ENCODE peak calls at places on chromosomes 4 and X, in four cellular contexts. One of them, this sample, is unnamed. For H3K9me3, the result is how much of the 10 kb centered on the place peaks cover.

GRCh38 chr4:31461425-31461824 is 741.3 kb downstream of the PCDH7 start:
- DNase-seq in uterus: no peak
- DNase-seq in left ventricle myocardium inferior: no peak
- DNase-seq in vagina: no peak
- DNase-seq in this sample: no peak

GRCh38 chrX:44400588-44400987 is 57.1 kb upstream of the EFHC2 start:
- DNase-seq in vagina: no peak
- DNase-seq in left ventricle myocardium inferior: no peak
- DNase-seq in uterus: no peak
- DNase-seq in this sample: no peak

GRCh38 chr4:138734746-138735145 is 280.8 kb upstream of the NOCT start:
- DNase-seq in uterus: no peak
- DNase-seq in vagina: no peak
- DNase-seq in left ventricle myocardium inferior: no peak
- DNase-seq in this sample: no peak

GRCh38 chrX:51395807-51396728 is 63.4 kb downstream of the NUDT10 start:
- DNase-seq in vagina: no peak
- DNase-seq in uterus: peak
- DNase-seq in left ventricle myocardium inferior: no peak
- DNase-seq in this sample: peak

GRCh38 chr4:81214518-81215218 is 354 bp downstream of the PRKG2 start:
- DNase-seq in vagina: no peak
- DNase-seq in left ventricle myocardium inferior: no peak
- DNase-seq in uterus: no peak
- DNase-seq in this sample: peak

GRCh38 chrX:53088136-53088974 is 5.6 kb upstream of the KANTR start:
- DNase-seq in vagina: no peak
- DNase-seq in left ventricle myocardium inferior: peak
- DNase-seq in uterus: peak
- DNase-seq in this sample: peak

GRCh38 chr4:85780664-85781063 is 305.7 kb downstream of the ARHGAP24 start:
- DNase-seq in vagina: no peak
- DNase-seq in left ventricle myocardium inferior: no peak
- DNase-seq in uterus: no peak
- DNase-seq in this sample: no peak

GRCh38 chrX:6384391-6384790 is 150.5 kb downstream of the VCX3A start:
- DNase-seq in uterus: no peak
- DNase-seq in vagina: no peak
- DNase-seq in left ventricle myocardium inferior: no peak
- DNase-seq in this sample: no peak

DNA sequence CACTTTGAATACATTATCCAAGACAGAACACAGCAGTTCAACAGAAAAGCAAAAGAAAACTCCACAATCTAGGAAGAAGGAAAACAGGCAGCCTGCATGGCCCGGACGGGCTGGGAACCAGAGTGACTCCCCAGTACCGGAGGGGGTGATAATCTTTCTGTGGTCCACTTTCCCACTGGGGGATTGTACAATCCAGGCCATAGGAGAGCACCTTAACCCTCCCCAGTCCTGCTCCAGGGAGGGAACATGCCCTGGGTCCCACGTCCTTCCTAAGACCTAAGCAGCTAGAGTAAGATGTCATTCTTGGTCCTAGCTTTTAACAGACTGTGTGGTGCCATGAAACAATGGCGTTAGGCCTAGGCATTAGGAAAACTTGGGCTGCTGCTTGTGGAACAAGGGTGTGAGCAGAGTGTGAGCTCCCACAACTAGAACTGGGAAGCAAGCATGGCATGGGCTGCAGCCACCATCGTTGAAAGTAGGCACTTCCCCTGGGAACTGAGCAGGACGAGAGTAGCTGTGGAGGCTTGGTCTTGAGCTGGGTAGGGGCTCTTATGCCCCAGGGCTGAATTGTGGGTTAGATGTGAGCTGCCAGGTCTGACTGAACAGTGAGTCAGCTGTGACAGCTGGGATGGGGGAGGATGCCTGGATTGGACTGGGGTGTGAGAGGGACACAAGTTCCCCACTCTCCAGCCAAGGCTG is 42.4 kb downstream of the NAT8L start:
- DNase-seq in left ventricle myocardium inferior: no peak
- DNase-seq in vagina: peak
- DNase-seq in uterus: no peak
- DNase-seq in this sample: peak
- H3K9me3 ChIP-seq in left ventricle myocardium inferior: under half
- H3K9me3 ChIP-seq in vagina: under half
- H3K9me3 ChIP-seq in uterus: under half
- H3K9me3 ChIP-seq in this sample: under half

DNA sequence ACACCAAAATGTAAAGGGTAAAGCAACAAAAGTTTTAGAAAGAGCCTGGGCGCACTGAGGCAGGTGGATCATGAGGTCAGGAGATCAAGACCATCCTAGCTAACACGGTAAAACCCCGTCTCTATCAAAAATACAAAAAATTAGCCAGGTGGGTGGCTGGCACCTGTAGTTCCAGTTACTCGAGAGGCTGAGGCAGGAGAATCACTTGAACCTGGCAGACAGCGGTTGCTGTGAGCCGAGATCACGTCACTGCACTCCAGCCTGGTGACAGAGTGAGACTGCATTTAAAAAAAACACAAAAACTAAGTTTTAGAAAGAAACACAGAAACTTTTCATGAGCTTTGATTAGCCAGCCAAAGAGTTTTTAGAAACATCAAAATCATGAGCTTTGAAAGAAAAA is 76.5 kb downstream of the APBB2 start:
- DNase-seq in left ventricle myocardium inferior: no peak
- DNase-seq in uterus: no peak
- DNase-seq in vagina: no peak
- DNase-seq in this sample: no peak
- H3K9me3 ChIP-seq in left ventricle myocardium inferior: under half
- H3K9me3 ChIP-seq in uterus: under half
- H3K9me3 ChIP-seq in vagina: under half
- H3K9me3 ChIP-seq in this sample: under half

GRCh38 chr4:182314537-182314936 is 71.3 kb downstream of the TENM3 start:
- DNase-seq in uterus: no peak
- DNase-seq in vagina: no peak
- DNase-seq in left ventricle myocardium inferior: no peak
- DNase-seq in this sample: no peak

GRCh38 chr4:182306792-182307507 is 63.7 kb downstream of the TENM3 start:
- DNase-seq in uterus: no peak
- DNase-seq in left ventricle myocardium inferior: no peak
- DNase-seq in vagina: no peak
- DNase-seq in this sample: no peak

GRCh38 chr4:182307746-182308145 is 64.5 kb downstream of the TENM3 start:
- DNase-seq in vagina: no peak
- DNase-seq in uterus: no peak
- DNase-seq in left ventricle myocardium inferior: no peak
- DNase-seq in this sample: no peak

GRCh38 chr4:182310316-182310715 is 67.1 kb downstream of the TENM3 start:
- DNase-seq in uterus: no peak
- DNase-seq in left ventricle myocardium inferior: no peak
- DNase-seq in vagina: no peak
- DNase-seq in this sample: no peak

DNA sequence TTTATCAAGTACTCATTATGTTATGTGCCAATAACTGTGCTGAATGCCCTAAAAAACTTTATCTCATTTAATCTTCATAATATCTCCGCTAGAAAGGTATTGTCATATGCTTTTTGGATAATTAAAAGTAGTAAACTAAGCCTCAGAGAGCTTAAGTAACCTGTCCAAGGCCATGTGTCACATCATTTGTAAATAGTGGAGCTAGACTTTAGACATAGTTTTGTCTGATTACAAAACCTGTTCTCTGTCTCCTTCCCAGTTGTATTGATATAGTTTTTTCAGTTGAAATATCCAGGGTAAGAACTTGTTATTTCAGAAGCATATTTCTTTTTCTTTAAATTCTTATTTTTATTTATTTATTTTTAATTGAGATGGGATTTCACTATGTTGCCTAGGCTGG is 66.7 kb downstream of the TENM3 start:
- DNase-seq in uterus: no peak
- DNase-seq in left ventricle myocardium inferior: no peak
- DNase-seq in vagina: no peak
- DNase-seq in this sample: no peak
- H3K9me3 ChIP-seq in uterus: under half
- H3K9me3 ChIP-seq in left ventricle myocardium inferior: under half
- H3K9me3 ChIP-seq in vagina: under half
- H3K9me3 ChIP-seq in this sample: under half

GRCh38 chr4:52783069-52783468 is 31.8 kb upstream of the ERVMER34-1 start:
- DNase-seq in vagina: no peak
- DNase-seq in uterus: no peak
- DNase-seq in left ventricle myocardium inferior: no peak
- DNase-seq in this sample: no peak
- H3K9me3 ChIP-seq in vagina: under half
- H3K9me3 ChIP-seq in uterus: under half
- H3K9me3 ChIP-seq in left ventricle myocardium inferior: under half
- H3K9me3 ChIP-seq in this sample: under half

DNA sequence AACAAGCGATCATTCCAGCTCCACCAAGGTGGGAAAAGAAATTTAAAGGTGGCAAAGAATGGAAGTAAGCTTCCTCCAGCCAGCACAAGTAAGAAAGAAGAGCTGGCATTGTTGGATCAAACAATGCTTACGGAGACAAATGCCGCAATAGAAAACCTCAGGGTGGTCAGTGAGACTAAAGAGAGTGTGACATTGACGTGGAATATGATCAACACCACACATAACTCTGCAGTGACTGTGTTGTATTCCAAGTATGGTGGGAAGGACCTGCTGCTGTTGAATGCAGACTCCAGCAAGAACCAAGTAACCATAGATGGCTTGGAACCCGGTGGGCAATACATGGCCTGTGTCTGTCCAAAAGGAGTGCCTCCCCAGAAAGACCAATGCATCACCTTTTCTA is 22.2 kb downstream of the LRIT3 start:
- DNase-seq in left ventricle myocardium inferior: no peak
- DNase-seq in uterus: no peak
- DNase-seq in vagina: no peak
- DNase-seq in this sample: no peak
- H3K9me3 ChIP-seq in left ventricle myocardium inferior: under half
- H3K9me3 ChIP-seq in uterus: under half
- H3K9me3 ChIP-seq in vagina: under half
- H3K9me3 ChIP-seq in this sample: under half

DNA sequence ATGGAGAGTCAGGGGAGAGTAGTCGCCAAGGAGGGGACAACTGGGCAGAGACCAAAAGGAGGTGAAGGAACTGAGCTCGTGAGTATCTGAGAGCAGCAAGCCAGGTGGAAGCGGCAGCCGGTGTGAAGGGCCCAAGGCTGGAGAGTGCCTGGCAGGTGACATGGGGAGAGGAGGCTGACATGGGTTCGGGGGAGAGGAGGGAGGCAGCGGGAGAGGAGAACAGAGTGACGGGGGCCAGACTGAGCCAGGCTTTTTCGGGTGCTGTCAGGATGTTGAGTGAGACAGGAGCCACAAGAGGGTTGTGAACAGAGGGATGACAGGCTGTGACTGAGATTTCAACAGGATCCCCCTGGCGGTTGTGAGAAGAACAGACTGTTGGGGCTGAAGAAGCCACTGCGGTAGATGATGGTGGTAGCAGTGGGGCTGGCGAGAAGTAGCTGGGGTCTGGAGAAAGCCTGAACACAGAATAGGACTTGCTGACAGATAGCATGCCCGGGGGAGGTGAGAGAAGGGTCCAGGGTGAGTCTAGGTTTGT is 5.7 kb downstream of the ELK1 start:
- DNase-seq in uterus: no peak
- DNase-seq in left ventricle myocardium inferior: no peak
- DNase-seq in vagina: no peak
- DNase-seq in this sample: peak
- H3K9me3 ChIP-seq in uterus: under half
- H3K9me3 ChIP-seq in left ventricle myocardium inferior: under half
- H3K9me3 ChIP-seq in vagina: under half
- H3K9me3 ChIP-seq in this sample: under half

DNA sequence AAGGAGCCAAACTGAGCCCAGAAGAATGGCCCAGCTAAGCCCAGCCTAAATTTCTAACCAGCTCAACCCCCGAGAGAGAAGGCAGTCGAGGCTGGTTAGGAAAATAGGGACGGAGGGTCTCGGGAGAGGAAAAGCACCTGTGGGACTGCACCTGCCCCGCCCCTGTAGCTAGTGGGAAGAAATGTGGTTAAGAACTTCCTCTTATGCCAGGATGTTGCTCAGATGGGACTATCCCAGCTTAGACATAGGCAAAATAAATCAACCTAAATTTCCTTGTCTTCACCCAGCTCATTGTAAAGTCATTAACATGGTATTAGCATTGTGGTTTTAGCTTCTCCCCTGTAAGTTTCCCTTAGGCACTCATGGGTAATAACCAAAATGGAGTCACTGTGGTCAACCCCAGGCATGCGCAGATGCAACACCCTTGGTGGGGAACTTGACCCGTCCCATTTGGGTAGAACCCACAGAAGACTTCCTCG is 86.8 kb downstream of the ZNF718 start:
- DNase-seq in vagina: no peak
- DNase-seq in left ventricle myocardium inferior: no peak
- DNase-seq in uterus: no peak
- DNase-seq in this sample: no peak
- H3K9me3 ChIP-seq in vagina: under half
- H3K9me3 ChIP-seq in left ventricle myocardium inferior: under half
- H3K9me3 ChIP-seq in uterus: under half
- H3K9me3 ChIP-seq in this sample: half or more

DNA sequence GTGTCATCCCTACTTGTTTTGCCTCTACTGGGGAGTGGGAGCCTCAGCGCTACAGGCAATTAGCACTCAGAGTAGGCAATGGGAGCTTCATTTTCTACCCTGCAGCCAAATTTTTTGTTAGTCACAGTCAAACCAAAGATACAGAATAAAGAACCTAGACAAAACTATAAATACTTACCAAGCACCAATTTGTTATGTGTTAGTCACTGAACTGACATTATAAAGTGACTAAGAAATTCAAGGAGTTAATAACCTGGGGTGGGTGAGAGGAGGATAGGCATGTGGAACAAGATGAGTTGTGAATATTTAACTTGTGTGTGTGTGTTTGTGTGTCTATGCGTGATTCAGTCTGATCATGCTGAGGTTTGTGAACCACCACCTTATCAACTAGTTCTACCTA is 417.5 kb downstream of the PACRGL start:
- DNase-seq in uterus: no peak
- DNase-seq in left ventricle myocardium inferior: no peak
- DNase-seq in vagina: no peak
- DNase-seq in this sample: no peak
- H3K9me3 ChIP-seq in uterus: under half
- H3K9me3 ChIP-seq in left ventricle myocardium inferior: under half
- H3K9me3 ChIP-seq in vagina: under half
- H3K9me3 ChIP-seq in this sample: under half